ENCODE peak calls at places on chromosomes 5 and 9, in six cellular contexts. One of them, this sample, is unnamed. For H3K9me2, the result is how much of the 10 kb centered on the place peaks cover.

GRCh38 chr9:116701940-116702642 is 15.0 kb downstream of the TRIM32 start:
- DNase-seq in HCT116: no peak
- DNase-seq in OCI-LY7: no peak
- DNase-seq in GM23248: peak
- DNase-seq in GM23338: no peak
- DNase-seq in PC-3: peak
- DNase-seq in this sample: no peak

GRCh38 chr5:179405054-179405416 is 59.8 kb upstream of the ADAMTS2 start:
- DNase-seq in HCT116: no peak
- DNase-seq in OCI-LY7: no peak
- DNase-seq in GM23248: no peak
- DNase-seq in PC-3: no peak
- DNase-seq in GM23338: no peak
- DNase-seq in this sample: no peak

GRCh38 chr9:134496413-134497282 is 145.0 kb upstream of the COL5A1 start:
- DNase-seq in GM23248: peak
- DNase-seq in HCT116: no peak
- DNase-seq in GM23338: no peak
- DNase-seq in PC-3: peak
- DNase-seq in OCI-LY7: no peak
- DNase-seq in this sample: no peak

GRCh38 chr5:82356808-82357671 is 78.9 kb upstream of the RPS23 start:
- DNase-seq in OCI-LY7: no peak
- DNase-seq in HCT116: peak
- DNase-seq in GM23248: peak
- DNase-seq in PC-3: peak
- DNase-seq in GM23338: peak
- DNase-seq in this sample: no peak

GRCh38 chr9:1429328-1429727 is 379.2 kb downstream of the DMRT2 start:
- DNase-seq in PC-3: peak
- DNase-seq in GM23248: peak
- DNase-seq in HCT116: no peak
- DNase-seq in OCI-LY7: no peak
- DNase-seq in GM23338: peak
- DNase-seq in this sample: peak

GRCh38 chr5:81708889-81709288 is 42.0 kb downstream of the SSBP2 start:
- DNase-seq in OCI-LY7: no peak
- DNase-seq in GM23338: no peak
- DNase-seq in HCT116: no peak
- DNase-seq in PC-3: no peak
- DNase-seq in GM23248: no peak
- DNase-seq in this sample: no peak

GRCh38 chr9:117546894-117547293 is 132.0 kb upstream of the ASTN2 start:
- DNase-seq in PC-3: no peak
- DNase-seq in HCT116: no peak
- DNase-seq in OCI-LY7: no peak
- DNase-seq in GM23248: no peak
- DNase-seq in GM23338: peak
- DNase-seq in this sample: no peak

GRCh38 chr5:177553671-177554429 is 513 bp downstream of the FAM193B start:
- DNase-seq in HCT116: no peak
- DNase-seq in OCI-LY7: peak
- DNase-seq in GM23338: peak
- DNase-seq in GM23248: peak
- DNase-seq in PC-3: no peak
- DNase-seq in this sample: peak

GRCh38 chr9:92292338-92293074 is 991 bp downstream of the IARS1 start:
- DNase-seq in GM23248: peak
- DNase-seq in OCI-LY7: peak
- DNase-seq in PC-3: peak
- DNase-seq in GM23338: no peak
- DNase-seq in HCT116: no peak
- DNase-seq in this sample: no peak

GRCh38 chr5:66743344-66743743 is 147.2 kb downstream of the MAST4 start:
- DNase-seq in GM23338: no peak
- DNase-seq in GM23248: no peak
- DNase-seq in HCT116: no peak
- DNase-seq in OCI-LY7: no peak
- DNase-seq in PC-3: no peak
- DNase-seq in this sample: no peak

GRCh38 chr5:113721171-113721570 is 207.7 kb downstream of the YTHDC2 start:
- DNase-seq in HCT116: no peak
- DNase-seq in OCI-LY7: no peak
- DNase-seq in PC-3: no peak
- DNase-seq in GM23338: no peak
- DNase-seq in GM23248: no peak
- DNase-seq in this sample: no peak

GRCh38 chr5:53425598-53426516 is 54.6 kb upstream of the FST start:
- DNase-seq in GM23338: peak
- DNase-seq in PC-3: peak
- DNase-seq in GM23248: peak
- DNase-seq in HCT116: peak
- DNase-seq in OCI-LY7: peak
- DNase-seq in this sample: peak

GRCh38 chr9:97982719-97983523 is at the start of gene ANP32B:
- DNase-seq in PC-3: peak
- DNase-seq in GM23338: peak
- DNase-seq in HCT116: peak
- DNase-seq in GM23248: peak
- DNase-seq in OCI-LY7: peak
- DNase-seq in this sample: peak

GRCh38 chr9:14221558-14221957 is 92.4 kb downstream of the NFIB start:
- DNase-seq in OCI-LY7: no peak
- DNase-seq in HCT116: peak
- DNase-seq in GM23338: no peak
- DNase-seq in PC-3: peak
- DNase-seq in GM23248: peak
- DNase-seq in this sample: no peak

GRCh38 chr5:2566280-2566679 is 185.2 kb downstream of the IRX2 start:
- DNase-seq in GM23248: no peak
- DNase-seq in OCI-LY7: no peak
- DNase-seq in HCT116: no peak
- DNase-seq in GM23338: no peak
- DNase-seq in PC-3: peak
- DNase-seq in this sample: no peak

GRCh38 chr5:157562111-157562581 is 13.4 kb downstream of the ADAM19 start:
- DNase-seq in GM23248: peak
- DNase-seq in GM23338: peak
- DNase-seq in HCT116: no peak
- DNase-seq in PC-3: no peak
- DNase-seq in OCI-LY7: no peak
- DNase-seq in this sample: no peak

GRCh38 chr9:136229096-136230065 is 16.2 kb downstream of the QSOX2 start:
- DNase-seq in HCT116: no peak
- DNase-seq in GM23338: no peak
- DNase-seq in GM23248: no peak
- DNase-seq in OCI-LY7: no peak
- DNase-seq in PC-3: peak
- DNase-seq in this sample: no peak

GRCh38 chr9:134962998-134963364 is 45.3 kb upstream of the FCN1 start:
- DNase-seq in GM23248: no peak
- DNase-seq in OCI-LY7: no peak
- DNase-seq in HCT116: no peak
- DNase-seq in PC-3: no peak
- DNase-seq in GM23338: no peak
- DNase-seq in this sample: no peak

GRCh38 chr5:168377525-168377924 is 86.1 kb downstream of the WWC1 start:
- DNase-seq in GM23338: no peak
- DNase-seq in GM23248: no peak
- DNase-seq in HCT116: no peak
- DNase-seq in PC-3: no peak
- DNase-seq in OCI-LY7: no peak
- DNase-seq in this sample: no peak

GRCh38 chr9:33350310-33350709 is 52.1 kb downstream of the AQP7 start:
- DNase-seq in OCI-LY7: no peak
- DNase-seq in GM23248: peak
- DNase-seq in PC-3: peak
- DNase-seq in GM23338: no peak
- DNase-seq in HCT116: no peak
- DNase-seq in this sample: no peak

GRCh38 chr9:124815601-124816000 is 37.7 kb upstream of the WDR38 start:
- DNase-seq in PC-3: no peak
- DNase-seq in GM23338: no peak
- DNase-seq in OCI-LY7: no peak
- DNase-seq in HCT116: no peak
- DNase-seq in GM23248: no peak
- DNase-seq in this sample: no peak

GRCh38 chr9:124813041-124813440 is 36.1 kb downstream of the OLFML2A start:
- DNase-seq in HCT116: no peak
- DNase-seq in GM23248: no peak
- DNase-seq in GM23338: no peak
- DNase-seq in PC-3: no peak
- DNase-seq in OCI-LY7: no peak
- DNase-seq in this sample: no peak

GRCh38 chr9:124812401-124813016 is 35.6 kb downstream of the OLFML2A start:
- DNase-seq in PC-3: peak
- DNase-seq in GM23248: peak
- DNase-seq in HCT116: peak
- DNase-seq in GM23338: no peak
- DNase-seq in OCI-LY7: no peak
- DNase-seq in this sample: no peak

GRCh38 chr9:124813496-124814177 is 36.7 kb downstream of the OLFML2A start:
- DNase-seq in OCI-LY7: no peak
- DNase-seq in HCT116: no peak
- DNase-seq in GM23338: no peak
- DNase-seq in GM23248: no peak
- DNase-seq in PC-3: no peak
- DNase-seq in this sample: no peak

GRCh38 chr9:124814178-124814535 is 37.2 kb downstream of the OLFML2A start:
- DNase-seq in GM23248: no peak
- DNase-seq in OCI-LY7: no peak
- DNase-seq in PC-3: no peak
- DNase-seq in HCT116: no peak
- DNase-seq in GM23338: no peak
- DNase-seq in this sample: no peak
- H3K27ac ChIP-seq in GM23248: no peak
- H3K27ac ChIP-seq in OCI-LY7: no peak
- H3K27ac ChIP-seq in PC-3: no peak
- H3K27ac ChIP-seq in HCT116: no peak
- H3K27ac ChIP-seq in GM23338: peak
- H3K27ac ChIP-seq in this sample: no peak

DNA sequence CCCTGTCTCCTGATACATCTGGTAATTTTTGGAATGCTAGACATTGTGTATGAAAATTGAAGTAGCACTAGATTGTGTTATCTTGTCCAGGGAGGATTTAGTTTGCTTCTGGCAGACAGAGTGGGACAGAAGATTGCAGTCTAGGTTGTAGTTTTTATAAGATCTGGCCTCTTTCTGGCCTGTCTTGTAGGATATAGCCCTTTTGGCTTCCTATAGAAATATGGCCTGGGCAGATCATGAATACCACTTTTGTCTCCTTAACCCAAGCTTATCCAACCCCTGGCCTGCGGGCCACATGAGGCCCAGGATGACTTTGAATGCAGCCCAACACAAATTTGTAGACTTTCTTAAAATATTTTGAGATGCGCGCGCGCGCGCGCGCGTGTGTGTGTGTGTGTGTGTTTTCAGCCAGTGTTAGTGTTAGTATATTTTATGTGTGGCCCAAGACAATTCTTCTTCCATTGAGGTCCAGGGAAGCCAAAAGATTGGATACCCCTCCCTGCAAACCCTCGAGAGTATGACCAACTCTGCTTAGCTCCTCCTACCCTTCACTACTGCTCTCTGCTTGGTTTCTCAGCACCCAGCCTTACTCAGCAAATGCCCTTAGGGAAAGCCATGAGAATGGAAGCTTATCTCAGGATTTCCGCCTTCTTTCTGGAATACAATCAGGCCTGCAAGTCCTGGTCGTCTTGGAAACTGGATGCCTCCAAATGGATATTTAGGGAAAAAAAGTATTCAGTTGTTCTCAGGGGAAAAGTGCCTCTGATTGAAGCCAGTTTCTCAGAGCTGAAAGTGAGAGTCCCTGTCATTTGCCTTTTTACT is 26.6 kb downstream of the ANKRD33B start:
- DNase-seq in GM23338: peak
- DNase-seq in HCT116: no peak
- DNase-seq in GM23248: peak
- DNase-seq in PC-3: peak
- DNase-seq in OCI-LY7: no peak
- DNase-seq in this sample: no peak
- H3K9me2 ChIP-seq in GM23338: under half
- H3K9me2 ChIP-seq in HCT116: under half
- H3K9me2 ChIP-seq in GM23248: under half
- H3K9me2 ChIP-seq in PC-3: under half
- H3K9me2 ChIP-seq in OCI-LY7: under half
- H3K9me2 ChIP-seq in this sample: under half

DNA sequence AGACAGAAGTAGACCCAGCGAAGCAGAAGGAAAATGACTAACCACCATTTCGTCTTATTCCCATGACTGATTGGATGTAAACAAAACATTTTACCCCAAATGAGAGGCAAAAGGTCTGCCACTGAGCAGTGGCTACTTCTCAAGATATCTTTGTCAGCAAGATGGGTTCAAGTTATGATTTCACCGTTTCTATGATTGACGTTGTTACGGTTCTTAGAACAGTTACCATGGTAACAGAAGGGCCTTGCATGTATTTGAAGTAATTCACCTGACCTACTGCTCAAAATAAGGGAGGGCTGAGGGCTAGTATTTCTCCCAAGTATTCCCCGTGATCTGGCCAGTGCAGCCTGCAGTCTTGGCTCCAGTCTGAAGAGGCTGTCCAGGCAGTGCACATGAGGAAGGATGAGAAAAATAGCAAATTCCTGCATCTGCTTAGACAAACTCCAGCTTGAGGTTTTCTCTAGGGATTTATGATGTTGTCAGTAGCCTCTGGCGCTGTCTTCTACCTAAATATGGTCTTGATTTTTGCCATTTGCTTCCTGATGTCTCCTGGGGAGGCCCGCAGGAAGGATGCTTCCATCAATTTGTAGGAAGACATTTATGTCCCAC is 372.7 kb downstream of the TMEM38B start:
- DNase-seq in HCT116: no peak
- DNase-seq in GM23338: no peak
- DNase-seq in GM23248: no peak
- DNase-seq in PC-3: no peak
- DNase-seq in OCI-LY7: no peak
- DNase-seq in this sample: no peak
- H3K27ac ChIP-seq in HCT116: no peak
- H3K27ac ChIP-seq in GM23338: no peak
- H3K27ac ChIP-seq in GM23248: no peak
- H3K27ac ChIP-seq in PC-3: no peak
- H3K27ac ChIP-seq in OCI-LY7: no peak
- H3K27ac ChIP-seq in this sample: no peak

GRCh38 chr5:74851684-74852353 is 14.4 kb downstream of the FAM169A start:
- DNase-seq in PC-3: peak
- DNase-seq in OCI-LY7: no peak
- DNase-seq in GM23338: no peak
- DNase-seq in HCT116: no peak
- DNase-seq in GM23248: peak
- DNase-seq in this sample: no peak

GRCh38 chr5:74853256-74853655 is 12.9 kb downstream of the FAM169A start:
- DNase-seq in PC-3: no peak
- DNase-seq in GM23248: no peak
- DNase-seq in OCI-LY7: no peak
- DNase-seq in HCT116: no peak
- DNase-seq in GM23338: no peak
- DNase-seq in this sample: no peak

GRCh38 chr5:74851026-74851425 is 15.2 kb downstream of the FAM169A start:
- DNase-seq in GM23338: no peak
- DNase-seq in OCI-LY7: no peak
- DNase-seq in GM23248: no peak
- DNase-seq in HCT116: no peak
- DNase-seq in PC-3: no peak
- DNase-seq in this sample: no peak

GRCh38 chr5:74850016-74850415 is 16.2 kb downstream of the FAM169A start:
- DNase-seq in PC-3: no peak
- DNase-seq in GM23248: no peak
- DNase-seq in OCI-LY7: no peak
- DNase-seq in GM23338: no peak
- DNase-seq in HCT116: no peak
- DNase-seq in this sample: no peak

GRCh38 chr5:74848553-74849025 is 17.6 kb downstream of the FAM169A start:
- DNase-seq in PC-3: no peak
- DNase-seq in OCI-LY7: no peak
- DNase-seq in GM23248: no peak
- DNase-seq in HCT116: no peak
- DNase-seq in GM23338: no peak
- DNase-seq in this sample: no peak
- H3K9me2 ChIP-seq in PC-3: under half
- H3K9me2 ChIP-seq in OCI-LY7: under half
- H3K9me2 ChIP-seq in GM23248: under half
- H3K9me2 ChIP-seq in HCT116: under half
- H3K9me2 ChIP-seq in GM23338: under half
- H3K9me2 ChIP-seq in this sample: under half

This sample was measured in Karpas-422.